ENCODE peak calls at places on chromosomes 2 and 18, in four cellular contexts. One of them, this sample, is unnamed.

GRCh38 chr2:231679906-231680283 is 28.4 kb upstream of the PTMA start:
- DNase-seq in H1: no peak
- DNase-seq in stimulated activated CD8-positive, alpha-beta memory T cell treated with anti-CD3 and anti-CD28 coated beads, Interleukin-4, amount 100 ng/mL, for 24 hours: no peak
- DNase-seq in NCI-H1092: no peak
- DNase-seq in this sample: no peak

GRCh38 chr18:7479756-7480155 is 87.4 kb upstream of the PTPRM start:
- DNase-seq in H1: no peak
- DNase-seq in stimulated activated CD8-positive, alpha-beta memory T cell treated with anti-CD3 and anti-CD28 coated beads, Interleukin-4, amount 100 ng/mL, for 24 hours: no peak
- DNase-seq in NCI-H1092: no peak
- DNase-seq in this sample: no peak

GRCh38 chr2:233303252-233303651 is 4.4 kb upstream of the SAG start:
- DNase-seq in H1: peak; percentile 17
- DNase-seq in stimulated activated CD8-positive, alpha-beta memory T cell treated with anti-CD3 and anti-CD28 coated beads, Interleukin-4, amount 100 ng/mL, for 24 hours: no peak
- DNase-seq in NCI-H1092: no peak
- DNase-seq in this sample: no peak

GRCh38 chr18:45715212-45715780 is 8.7 kb upstream of the SLC14A1 start:
- DNase-seq in H1: no peak
- DNase-seq in stimulated activated CD8-positive, alpha-beta memory T cell treated with anti-CD3 and anti-CD28 coated beads, Interleukin-4, amount 100 ng/mL, for 24 hours: no peak
- DNase-seq in NCI-H1092: no peak
- DNase-seq in this sample: no peak

GRCh38 chr2:141927536-141927935 is 203.3 kb downstream of the LRP1B start:
- DNase-seq in H1: no peak
- DNase-seq in stimulated activated CD8-positive, alpha-beta memory T cell treated with anti-CD3 and anti-CD28 coated beads, Interleukin-4, amount 100 ng/mL, for 24 hours: no peak
- DNase-seq in NCI-H1092: no peak
- DNase-seq in this sample: no peak

GRCh38 chr2:192814376-192814775 is 619.6 kb upstream of the TMEFF2 start:
- DNase-seq in H1: no peak
- DNase-seq in stimulated activated CD8-positive, alpha-beta memory T cell treated with anti-CD3 and anti-CD28 coated beads, Interleukin-4, amount 100 ng/mL, for 24 hours: no peak
- DNase-seq in NCI-H1092: no peak
- DNase-seq in this sample: no peak

GRCh38 chr2:8678731-8679566 is 2.9 kb upstream of the ID2 start:
- DNase-seq in H1: peak; percentile 56
- DNase-seq in stimulated activated CD8-positive, alpha-beta memory T cell treated with anti-CD3 and anti-CD28 coated beads, Interleukin-4, amount 100 ng/mL, for 24 hours: peak; percentile 82
- DNase-seq in NCI-H1092: peak; percentile 86
- DNase-seq in this sample: peak; percentile 89

GRCh38 chr2:207528980-207529329 is 807 bp upstream of the CREB1 start:
- DNase-seq in H1: no peak
- DNase-seq in stimulated activated CD8-positive, alpha-beta memory T cell treated with anti-CD3 and anti-CD28 coated beads, Interleukin-4, amount 100 ng/mL, for 24 hours: peak; percentile 44
- DNase-seq in NCI-H1092: no peak
- DNase-seq in this sample: no peak

GRCh38 chr2:235055891-235056516 is 104.2 kb downstream of the SH3BP4 start:
- DNase-seq in H1: no peak
- DNase-seq in stimulated activated CD8-positive, alpha-beta memory T cell treated with anti-CD3 and anti-CD28 coated beads, Interleukin-4, amount 100 ng/mL, for 24 hours: no peak
- DNase-seq in NCI-H1092: no peak
- DNase-seq in this sample: no peak

GRCh38 chr18:59691046-59691395 is 6.2 kb downstream of the CCBE1 start:
- DNase-seq in H1: no peak
- DNase-seq in stimulated activated CD8-positive, alpha-beta memory T cell treated with anti-CD3 and anti-CD28 coated beads, Interleukin-4, amount 100 ng/mL, for 24 hours: no peak
- DNase-seq in NCI-H1092: peak; percentile 17
- DNase-seq in this sample: no peak

GRCh38 chr18:69658137-69658536 is 257.4 kb downstream of the DOK6 start:
- DNase-seq in H1: no peak
- DNase-seq in stimulated activated CD8-positive, alpha-beta memory T cell treated with anti-CD3 and anti-CD28 coated beads, Interleukin-4, amount 100 ng/mL, for 24 hours: no peak
- DNase-seq in NCI-H1092: no peak
- DNase-seq in this sample: no peak